ENCODE peak calls at places on chromosomes 5 and 9, in five cellular contexts. F is MV-4-11, I is NCI-H1092 treated with DMSO at 0.1 percent for 48 hours, K is neural crest cell, X is NCI-H2107. D is an unnamed sample.

GRCh38 chr5:181204561-181205401 is at the start of gene TRIM7:
- DNase-seq in F (no peak), I (no peak), K (peak), X (no peak), D (no peak)

GRCh38 chr9:109351032-109351431 is 30.2 kb upstream of the EPB41L4B start:
- DNase-seq in F (no peak), I (no peak), K (no peak), X (no peak), D (no peak)

GRCh38 chr9:22160235-22160634 is 151.1 kb upstream of the CDKN2B start:
- DNase-seq in F (peak), I (no peak), K (no peak), X (no peak), D (no peak)

GRCh38 chr5:151037561-151038291 is 17.3 kb downstream of the GPX3 start:
- DNase-seq in F (no peak), I (no peak), K (no peak), X (no peak), D (no peak)

GRCh38 chr5:144191998-144192397 is 21.3 kb downstream of the KCTD16 start:
- DNase-seq in F (peak), I (no peak), K (no peak), X (no peak), D (no peak)

GRCh38 chr5:121976979-121977378 is 15.2 kb downstream of the SRFBP1 start:
- DNase-seq in F (peak), I (no peak), K (no peak), X (no peak), D (no peak)

GRCh38 chr5:14165375-14166091 is 22.4 kb downstream of the TRIO start:
- DNase-seq in F (no peak), I (no peak), K (no peak), X (no peak), D (no peak)

GRCh38 chr5:54520438-54520846 is 2.9 kb downstream of the SNX18 start:
- DNase-seq in F (peak), I (no peak), K (no peak), X (no peak), D (no peak)

GRCh38 chr9:22067196-22067595 is 58.1 kb upstream of the CDKN2B start:
- DNase-seq in F (no peak), I (no peak), K (no peak), X (no peak), D (no peak)

GRCh38 chr5:178338126-178338749 is 105.6 kb upstream of the PHYKPL start:
- DNase-seq in F (no peak), I (no peak), K (no peak), X (no peak), D (no peak)

GRCh38 chr5:9898319-9898718 is 268.2 kb upstream of the TAS2R1 start:
- DNase-seq in F (peak), I (no peak), K (peak), X (no peak), D (peak)

GRCh38 chr9:70881321-70881720 is 240.1 kb downstream of the TRPM3 start:
- DNase-seq in F (no peak), I (no peak), K (no peak), X (no peak), D (no peak)

D was measured in iPS DF 6.9.